ENCODE peak calls at places on chromosomes 5 and 9, in six cellular contexts. E is C1 segment of cervical spinal cord; Q is activated T-cell treated with anti-CD3 and anti-CD28 coated beads for 1 hour; M is substantia nigra; S is activated CD4-positive, alpha-beta T cell treated with anti-CD3 and anti-CD28 coated beads, Interleukin-2, amount 50 U/mL, for 1 hour; L is epithelial cell of prostate. X is an unnamed sample.

GRCh38 chr5:132655821-132656773 is 1.9 kb upstream of the IL13 start:
- DNase-seq in E (no peak), Q (no peak), M (peak), S (peak), L (no peak), X (no peak)

GRCh38 chr9:36870960-36871359 is 163.1 kb downstream of the PAX5 start:
- DNase-seq in E (no peak), Q (no peak), M (no peak), S (no peak), L (no peak), X (no peak)

GRCh38 chr5:133938039-133938821 is 30.2 kb downstream of the C5orf15 start:
- DNase-seq in E (no peak), Q (no peak), M (no peak), S (no peak), L (no peak), X (no peak)

GRCh38 chr9:615756-616155 is 225.7 kb upstream of the DMRT1 start:
- DNase-seq in E (no peak), Q (no peak), M (no peak), S (no peak), L (no peak), X (no peak)

GRCh38 chr9:82021198-82021597 is 32.6 kb downstream of the SPATA31D1 start:
- DNase-seq in E (no peak), Q (no peak), M (no peak), S (no peak), L (peak), X (no peak)

GRCh38 chr5:91229031-91229623 is 154.0 kb downstream of the ARRDC3 start:
- DNase-seq in E (no peak), Q (no peak), M (no peak), S (no peak), L (no peak), X (no peak)

GRCh38 chr9:137494104-137494544 is 35.0 kb upstream of the NSMF start:
- DNase-seq in E (no peak), Q (no peak), M (no peak), S (no peak), L (no peak), X (no peak)

GRCh38 chr9:122265265-122265900 is 701 bp downstream of the MRRF start:
- DNase-seq in E (no peak), Q (no peak), M (no peak), S (peak), L (no peak), X (no peak)

GRCh38 chr5:52947208-52947607 is 41.9 kb upstream of the ITGA2 start:
- DNase-seq in E (no peak), Q (no peak), M (no peak), S (no peak), L (no peak), X (no peak)

GRCh38 chr9:112532427-112532826 is 45.8 kb downstream of the KIAA1958 start:
- DNase-seq in E (no peak), Q (no peak), M (no peak), S (no peak), L (no peak), X (no peak)

X was measured in caudate nucleus.